ENCODE peak calls at places on chromosomes 6 and 20, in ten cellular contexts. P is brain microvascular endothelial cell; L is A549; K is stimulated activated CD4-positive, alpha-beta T cell treated with anti-CD3 and anti-CD28 coated beads, TNF-alpha, amount 100 ng/mL, for 1 hour; A is CD4-positive, CD25-positive, alpha-beta regulatory T cell; I is nucleus accumbens; W is NCI-H510A treated with DMSO at 0.1 percent for 48 hours; B is EH; Q is left ventricle myocardium superior; Y is astrocyte of the spinal cord. E is an unnamed sample.

GRCh38 chr20:37727957-37728634 is 34.3 kb downstream of the CTNNBL1 start:
- DNase-seq in Q (no peak), W (no peak), I (no peak), P (no peak), B (no peak), L (no peak), Y (no peak), A (no peak), K (no peak), E (no peak)

GRCh38 chr20:7449269-7449668 is 491.0 kb downstream of the HAO1 start:
- DNase-seq in A (no peak), K (no peak), B (no peak), W (no peak), Y (no peak), I (no peak), Q (no peak), P (no peak), L (no peak), E (no peak)

GRCh38 chr6:7723041-7723447 is 2.9 kb upstream of the BMP6 start:
- DNase-seq in Y (peak; percentile 85), W (peak; percentile 29), Q (peak; percentile 85), A (peak; percentile 10), P (peak; percentile 83), I (peak; percentile 60), B (peak; percentile 79), L (peak; percentile 84), K (no peak), E (peak; percentile 88)

GRCh38 chr20:57038608-57039440 is 227.6 kb downstream of the BMP7 start:
- DNase-seq in W (no peak), L (no peak), Y (no peak), Q (no peak), A (no peak), I (no peak), B (no peak), K (no peak), P (no peak), E (no peak)

GRCh38 chr6:125233216-125233615 is 68.6 kb downstream of the HDDC2 start:
- DNase-seq in Y (no peak), B (no peak), A (no peak), L (no peak), I (no peak), Q (no peak), P (no peak), W (no peak), K (no peak), E (no peak)

GRCh38 chr6:25342784-25343183 is 63.6 kb downstream of the CARMIL1 start:
- DNase-seq in A (no peak), I (no peak), Q (no peak), Y (no peak), K (no peak), B (peak; percentile 62), P (peak; percentile 9), W (no peak), L (peak; percentile 4), E (peak; percentile 87)

GRCh38 chr6:31575952-31576684 is 753 bp downstream of the TNF start:
- DNase-seq in B (no peak), Q (no peak), W (no peak), K (no peak), I (no peak), P (no peak), L (no peak), A (no peak), Y (no peak), E (peak; percentile 45)

GRCh38 chr6:152136449-152136825 is 329.0 kb downstream of the ESR1 start:
- DNase-seq in B (no peak), P (no peak), A (no peak), Q (no peak), K (no peak), I (no peak), L (peak; percentile 25), Y (no peak), W (peak; percentile 94), E (no peak)

GRCh38 chr6:168606722-168607121 is 165.7 kb downstream of the SMOC2 start:
- DNase-seq in Y (no peak), K (no peak), A (no peak), W (no peak), Q (no peak), I (no peak), B (no peak), P (no peak), L (no peak), E (no peak)

GRCh38 chr6:82904860-82905259 is 160.8 kb downstream of the UBE3D start:
- DNase-seq in L (no peak), Q (no peak), A (no peak), P (no peak), I (no peak), W (no peak), K (no peak), Y (no peak), B (no peak), E (no peak)

GRCh38 chr6:47151232-47151898 is 109.2 kb upstream of the ADGRF1 start:
- DNase-seq in P (no peak), I (no peak), Q (no peak), K (no peak), A (no peak), L (peak; percentile 68), Y (no peak), B (no peak), W (no peak), E (no peak)

GRCh38 chr6:142713959-142714358 is 231.0 kb downstream of the HIVEP2 start:
- DNase-seq in P (no peak), A (no peak), B (no peak), Q (no peak), K (no peak), L (no peak), W (no peak), Y (no peak), I (no peak), E (no peak)

GRCh38 chr6:15389079-15389758 is 143.3 kb downstream of the JARID2 start:
- DNase-seq in P (no peak), L (no peak), Y (no peak), Q (no peak), B (peak; percentile 42), A (no peak), I (peak; percentile 10), W (no peak), K (no peak), E (no peak)

GRCh38 chr20:39019805-39020325 is 57.7 kb downstream of the DHX35 start:
- DNase-seq in Y (no peak), B (peak; percentile 16), Q (no peak), I (no peak), A (no peak), P (no peak), L (no peak), K (no peak), W (no peak), E (no peak)

GRCh38 chr20:64040231-64041039 is 4.5 kb downstream of the C20orf204 start:
- DNase-seq in W (no peak), K (no peak), Q (no peak), L (no peak), B (no peak), Y (no peak), A (no peak), I (no peak), P (no peak), E (no peak)

GRCh38 chr20:51026317-51026716 is 3.4 kb upstream of the KCNG1 start:
- DNase-seq in I (no peak), L (no peak), A (no peak), K (no peak), B (peak; percentile 45), P (no peak), W (no peak), Q (no peak), Y (no peak), E (no peak)

GRCh38 chr20:3238616-3239025 is 369 bp downstream of the SLC4A11 start:
- DNase-seq in K (no peak), I (no peak), Y (no peak), A (peak; percentile 9), Q (peak; percentile 37), W (peak; percentile 18), P (no peak), L (no peak), B (peak; percentile 44), E (peak; percentile 50)

GRCh38 chr20:14434379-14435136 is 97.1 kb upstream of the FLRT3 start:
- DNase-seq in A (no peak), K (no peak), W (no peak), I (no peak), Y (no peak), P (peak; percentile 17), Q (no peak), B (peak; percentile 28), L (peak; percentile 19), E (no peak)

GRCh38 chr6:71544028-71544427 is 255.4 kb downstream of the OGFRL1 start:
- DNase-seq in I (no peak), P (peak; percentile 45), Q (no peak), A (no peak), B (peak; percentile 77), W (no peak), Y (peak; percentile 43), K (no peak), L (no peak), E (no peak)

GRCh38 chr6:170522565-170523183 is 30.4 kb downstream of the PSMB1 start:
- DNase-seq in Y (no peak), P (no peak), L (peak; percentile 11), Q (no peak), I (no peak), A (no peak), B (peak; percentile 19), W (no peak), K (no peak), E (peak; percentile 12)

GRCh38 chr6:3892613-3893012 is 43.4 kb downstream of the FAM50B start:
- DNase-seq in K (no peak), I (no peak), L (no peak), B (no peak), W (no peak), P (no peak), Q (no peak), A (no peak), Y (no peak), E (no peak)

GRCh38 chr20:49270177-49270576 is 7.7 kb downstream of the ZNFX1 start:
- DNase-seq in L (no peak), Q (no peak), K (no peak), I (no peak), B (peak; percentile 90), P (no peak), Y (no peak), A (no peak), W (no peak), E (no peak)

GRCh38 chr20:41299899-41300298 is 17.6 kb downstream of the ZHX3 start:
- DNase-seq in B (peak; percentile 64), W (no peak), I (no peak), A (no peak), Y (no peak), P (peak; percentile 33), L (no peak), K (no peak), Q (no peak), E (no peak)

GRCh38 chr6:153872946-153873345 is 166.1 kb upstream of the OPRM1 start:
- DNase-seq in K (no peak), W (no peak), B (no peak), Q (no peak), Y (no peak), I (no peak), P (no peak), L (no peak), A (no peak), E (peak; percentile 11)

GRCh38 chr20:56736285-56736857 is 107.3 kb downstream of the TFAP2C start:
- DNase-seq in B (no peak), Y (no peak), K (no peak), W (no peak), A (no peak), L (no peak), Q (no peak), I (no peak), P (no peak), E (no peak)

GRCh38 chr6:89950879-89951391 is 56.7 kb downstream of the GJA10 start:
- DNase-seq in L (no peak), B (peak; percentile 40), Y (no peak), I (no peak), A (no peak), P (no peak), Q (no peak), K (no peak), W (no peak), E (no peak)

GRCh38 chr6:153208706-153209105 is 77.6 kb upstream of the RGS17 start:
- DNase-seq in W (peak; percentile 65), Y (no peak), L (no peak), I (peak; percentile 2), K (no peak), P (no peak), A (no peak), Q (peak; percentile 53), B (no peak), E (no peak)

GRCh38 chr20:41892031-41892430 is 273.9 kb upstream of the CHD6 start:
- DNase-seq in Y (no peak), K (no peak), L (no peak), B (no peak), Q (no peak), W (no peak), P (no peak), A (no peak), I (no peak), E (no peak)

E was measured in A673.